ENCODE peak calls at places on chromosomes 7 and 10, in seven cellular contexts. H is astrocyte, U is ELR, K is kidney tubule cell, Z is NCI-H1105, X is trophoblast cell, I is Calu3. O is an unnamed sample.

GRCh38 chr10:97117372-97117771 is 68.4 kb downstream of the SLIT1 start:
- DNase-seq in H (no peak), U (peak; percentile 26), K (peak; percentile 37), Z (no peak), X (peak; percentile 20), I (peak; percentile 30), O (peak; percentile 63)

GRCh38 chr10:133565441-133566294 is at the start of gene SYCE1:
- DNase-seq in H (no peak), U (no peak), K (no peak), Z (no peak), X (no peak), I (no peak), O (no peak)

GRCh38 chr10:107814865-107815487 is 650.5 kb upstream of the SORCS1 start:
- DNase-seq in H (peak; percentile 10), U (peak; percentile 75), K (peak; percentile 73), Z (no peak), X (peak; percentile 27), I (peak; percentile 10), O (peak; percentile 79)

GRCh38 chr10:93566435-93567276 is at the start of gene FFAR4:
- DNase-seq in H (no peak), U (no peak), K (peak; percentile 44), Z (no peak), X (peak; percentile 18), I (peak; percentile 70), O (peak; percentile 92)

GRCh38 chr7:73703985-73704639 is 15.4 kb downstream of the STX1A start:
- DNase-seq in H (no peak), U (no peak), K (no peak), Z (no peak), X (peak; percentile 85), I (no peak), O (peak; percentile 77)

GRCh38 chr10:102269017-102269416 is 23.7 kb downstream of the GBF1 start:
- DNase-seq in H (no peak), U (no peak), K (no peak), Z (no peak), X (no peak), I (no peak), O (no peak)

GRCh38 chr7:76381814-76382213 is 23.0 kb upstream of the YWHAG start:
- DNase-seq in H (no peak), U (no peak), K (no peak), Z (no peak), X (peak; percentile 29), I (no peak), O (no peak)

GRCh38 chr10:104117839-104118323 is 4.1 kb upstream of the SFR1 start:
- DNase-seq in H (peak; percentile 71), U (peak; percentile 90), K (peak; percentile 93), Z (peak; percentile 16), X (peak; percentile 39), I (peak; percentile 49), O (peak; percentile 88)

GRCh38 chr7:98613601-98614425 is 3.3 kb upstream of the NPTX2 start:
- DNase-seq in H (peak; percentile 34), U (peak; percentile 9), K (peak; percentile 11), Z (no peak), X (peak; percentile 38), I (peak; percentile 5), O (peak; percentile 53)

GRCh38 chr10:91604936-91605534 is 27.8 kb downstream of the PPP1R3C start:
- DNase-seq in H (peak; percentile 79), U (peak; percentile 82), K (peak; percentile 69), Z (no peak), X (no peak), I (no peak), O (no peak)

GRCh38 chr10:74593470-74593869 is 232.9 kb upstream of the KAT6B start:
- DNase-seq in H (peak; percentile 38), U (peak; percentile 54), K (peak; percentile 21), Z (no peak), X (no peak), I (no peak), O (no peak)

GRCh38 chr10:86139066-86139657 is 227.4 kb downstream of the GRID1 start:
- DNase-seq in H (no peak), U (peak; percentile 10), K (no peak), Z (no peak), X (peak; percentile 71), I (peak; percentile 13), O (peak; percentile 24)

GRCh38 chr7:41027428-41028115 is 675.3 kb downstream of the INHBA start:
- DNase-seq in H (peak; percentile 100), U (peak; percentile 98), K (peak; percentile 99), Z (no peak), X (peak; percentile 90), I (peak; percentile 54), O (peak; percentile 31)

GRCh38 chr7:4525884-4526283 is 156.2 kb upstream of the FOXK1 start:
- DNase-seq in H (no peak), U (no peak), K (no peak), Z (no peak), X (no peak), I (no peak), O (no peak)

GRCh38 chr7:12942599-12942998 is 255.2 kb downstream of the ARL4A start:
- DNase-seq in H (peak; percentile 60), U (no peak), K (peak; percentile 43), Z (peak; percentile 16), X (no peak), I (no peak), O (peak; percentile 84)

GRCh38 chr7:143381427-143382125 is 431 bp downstream of the ZYX start:
- DNase-seq in H (peak; percentile 57), U (peak; percentile 53), K (peak; percentile 71), Z (peak; percentile 54), X (peak; percentile 24), I (peak; percentile 72), O (peak; percentile 69)

GRCh38 chr7:116953372-116953726 is at the start of gene ST7:
- DNase-seq in H (peak; percentile 60), U (peak; percentile 81), K (peak; percentile 80), Z (peak; percentile 51), X (peak; percentile 79), I (peak; percentile 66), O (peak; percentile 88)

GRCh38 chr7:140141256-140141655 is 35.5 kb downstream of the KDM7A start:
- DNase-seq in H (no peak), U (no peak), K (no peak), Z (no peak), X (no peak), I (no peak), O (no peak)

GRCh38 chr7:44110724-44111635 is 6.8 kb downstream of the AEBP1 start:
- DNase-seq in H (no peak), U (no peak), K (no peak), Z (no peak), X (no peak), I (no peak), O (no peak)

GRCh38 chr7:100673942-100674431 is 447 bp downstream of the GNB2 start:
- DNase-seq in H (peak; percentile 20), U (no peak), K (no peak), Z (no peak), X (no peak), I (no peak), O (peak; percentile 25)

GRCh38 chr7:126845331-126845730 is 407.4 kb downstream of the GRM8 start:
- DNase-seq in H (no peak), U (no peak), K (no peak), Z (no peak), X (no peak), I (no peak), O (no peak)

GRCh38 chr10:124298891-124299290 is 119.8 kb downstream of the OAT start:
- DNase-seq in H (no peak), U (no peak), K (peak; percentile 60), Z (no peak), X (no peak), I (no peak), O (no peak)

GRCh38 chr7:151174246-151175046 is 7.0 kb upstream of the GBX1 start:
- DNase-seq in H (peak; percentile 8), U (no peak), K (no peak), Z (no peak), X (peak; percentile 23), I (no peak), O (no peak)

GRCh38 chr7:44348300-44348699 is 22.9 kb upstream of the CAMK2B start:
- DNase-seq in H (no peak), U (peak; percentile 87), K (peak; percentile 36), Z (no peak), X (peak; percentile 4), I (peak; percentile 46), O (peak; percentile 44)

GRCh38 chr7:139479620-139480019 is 3.9 kb downstream of the KLRG2 start:
- DNase-seq in H (no peak), U (no peak), K (no peak), Z (no peak), X (no peak), I (no peak), O (no peak)

GRCh38 chr7:64874114-64874513 is 29.0 kb upstream of the ZNF273 start:
- DNase-seq in H (peak; percentile 30), U (peak; percentile 1), K (peak; percentile 10), Z (no peak), X (no peak), I (no peak), O (no peak)

GRCh38 chr10:94397549-94398370 is 4.6 kb upstream of the TBC1D12 start:
- DNase-seq in H (peak; percentile 65), U (peak; percentile 92), K (peak; percentile 65), Z (no peak), X (peak; percentile 82), I (no peak), O (no peak)

GRCh38 chr10:116968331-116968730 is 36.7 kb downstream of the SHTN1 start:
- DNase-seq in H (no peak), U (no peak), K (no peak), Z (no peak), X (no peak), I (no peak), O (no peak)

GRCh38 chr7:87187120-87187519 is 32.4 kb downstream of the TMEM243 start:
- DNase-seq in H (no peak), U (no peak), K (no peak), Z (no peak), X (no peak), I (no peak), O (no peak)

GRCh38 chr10:133456041-133456951 is 2.6 kb downstream of the SCART1 start:
- DNase-seq in H (no peak), U (no peak), K (no peak), Z (no peak), X (no peak), I (no peak), O (no peak)

GRCh38 chr7:90579181-90579688 is 16.9 kb upstream of the CDK14 start:
- DNase-seq in H (peak; percentile 99), U (peak; percentile 50), K (peak; percentile 91), Z (no peak), X (peak; percentile 91), I (peak; percentile 28), O (peak; percentile 17)

GRCh38 chr10:77959384-77959783 is 32.8 kb upstream of the DLG5 start:
- DNase-seq in H (peak; percentile 38), U (no peak), K (no peak), Z (no peak), X (no peak), I (no peak), O (no peak)

GRCh38 chr10:22436526-22436892 is 91.2 kb downstream of the SPAG6 start:
- DNase-seq in H (no peak), U (no peak), K (no peak), Z (no peak), X (no peak), I (no peak), O (no peak)

GRCh38 chr7:81460646-81461045 is 309.2 kb downstream of the HGF start:
- DNase-seq in H (no peak), U (no peak), K (no peak), Z (no peak), X (no peak), I (no peak), O (no peak)

O was measured in HT-29.